ENCODE peak calls at places on chromosomes 6 and 20, in five cellular contexts. One of them, this sample, is unnamed.

GRCh38 chr20:50111120-50111828 is 1.7 kb downstream of the UBE2V1 start:
- DNase-seq in activated gamma-delta T cell treated with anti-CD3 and anti-CD28 coated beads, Interleukin-2, amount 50 U/mL, for 16 hours: no peak
- DNase-seq in AG20443: peak; percentile 70
- DNase-seq in right cardiac atrium: no peak
- DNase-seq in NCI-H526 treated with DMSO at 0.1 percent for 48 hours: no peak
- DNase-seq in this sample: no peak

GRCh38 chr6:53458097-53458866 is 86.6 kb downstream of the GCLC start:
- DNase-seq in activated gamma-delta T cell treated with anti-CD3 and anti-CD28 coated beads, Interleukin-2, amount 50 U/mL, for 16 hours: no peak
- DNase-seq in AG20443: no peak
- DNase-seq in right cardiac atrium: no peak
- DNase-seq in NCI-H526 treated with DMSO at 0.1 percent for 48 hours: no peak
- DNase-seq in this sample: no peak

GRCh38 chr6:11188161-11188915 is 44.1 kb downstream of the NEDD9 start:
- DNase-seq in activated gamma-delta T cell treated with anti-CD3 and anti-CD28 coated beads, Interleukin-2, amount 50 U/mL, for 16 hours: no peak
- DNase-seq in AG20443: no peak
- DNase-seq in right cardiac atrium: no peak
- DNase-seq in NCI-H526 treated with DMSO at 0.1 percent for 48 hours: no peak
- DNase-seq in this sample: no peak

GRCh38 chr20:42641886-42642285 is 547.8 kb downstream of the PTPRT start:
- DNase-seq in activated gamma-delta T cell treated with anti-CD3 and anti-CD28 coated beads, Interleukin-2, amount 50 U/mL, for 16 hours: no peak
- DNase-seq in AG20443: no peak
- DNase-seq in right cardiac atrium: no peak
- DNase-seq in NCI-H526 treated with DMSO at 0.1 percent for 48 hours: no peak
- DNase-seq in this sample: no peak

GRCh38 chr6:125375841-125376240 is 74.1 kb upstream of the HDDC2 start:
- DNase-seq in activated gamma-delta T cell treated with anti-CD3 and anti-CD28 coated beads, Interleukin-2, amount 50 U/mL, for 16 hours: no peak
- DNase-seq in AG20443: no peak
- DNase-seq in right cardiac atrium: no peak
- DNase-seq in NCI-H526 treated with DMSO at 0.1 percent for 48 hours: no peak
- DNase-seq in this sample: no peak

GRCh38 chr6:141667580-141668309 is 465.0 kb upstream of the GJE1 start:
- DNase-seq in activated gamma-delta T cell treated with anti-CD3 and anti-CD28 coated beads, Interleukin-2, amount 50 U/mL, for 16 hours: no peak
- DNase-seq in AG20443: peak; percentile 10
- DNase-seq in right cardiac atrium: no peak
- DNase-seq in NCI-H526 treated with DMSO at 0.1 percent for 48 hours: no peak
- DNase-seq in this sample: no peak

GRCh38 chr20:5831539-5832237 is 81.5 kb downstream of the SHLD1 start:
- DNase-seq in activated gamma-delta T cell treated with anti-CD3 and anti-CD28 coated beads, Interleukin-2, amount 50 U/mL, for 16 hours: no peak
- DNase-seq in AG20443: no peak
- DNase-seq in right cardiac atrium: no peak
- DNase-seq in NCI-H526 treated with DMSO at 0.1 percent for 48 hours: no peak
- DNase-seq in this sample: no peak

GRCh38 chr6:145704153-145704781 is 31.1 kb downstream of the EPM2A start:
- DNase-seq in activated gamma-delta T cell treated with anti-CD3 and anti-CD28 coated beads, Interleukin-2, amount 50 U/mL, for 16 hours: no peak
- DNase-seq in AG20443: peak; percentile 14
- DNase-seq in right cardiac atrium: no peak
- DNase-seq in NCI-H526 treated with DMSO at 0.1 percent for 48 hours: peak; percentile 17
- DNase-seq in this sample: no peak